ENCODE peak calls at places on chromosomes 6 and 20, in six cellular contexts. M, X, E, C, P and B are unnamed samples.
A peak's percentile ranks its signal among the peaks of the same experiment; 100 is the strongest.

GRCh38 chr6:116714296-116714695 is 33.3 kb downstream of the KPNA5 start:
- DNase-seq in M (no peak), X (no peak), E (no peak), C (no peak), P (no peak), B (no peak)

GRCh38 chr6:112130878-112131277 is 43.5 kb downstream of the FAM229B start:
- DNase-seq in M (no peak), X (no peak), E (no peak), C (no peak), P (no peak), B (no peak)

GRCh38 chr20:40582531-40582930 is 106.5 kb downstream of the MAFB start:
- DNase-seq in M (no peak), X (no peak), E (no peak), C (no peak), P (peak; percentile 16), B (no peak)

GRCh38 chr6:41732601-41733348 is 2.6 kb downstream of the TFEB start:
- DNase-seq in M (no peak), X (no peak), E (peak; percentile 42), C (no peak), P (no peak), B (peak; percentile 30)

GRCh38 chr6:163165155-163165910 is 249.2 kb upstream of the QKI start:
- DNase-seq in M (no peak), X (no peak), E (no peak), C (no peak), P (peak; percentile 46), B (no peak)

GRCh38 chr20:11302436-11302835 is 615.3 kb upstream of the BTBD3 start:
- DNase-seq in M (no peak), X (no peak), E (no peak), C (peak; percentile 81), P (peak; percentile 45), B (no peak)

GRCh38 chr20:38790210-38791053 is 15.1 kb upstream of the PPP1R16B start:
- DNase-seq in M (no peak), X (no peak), E (peak; percentile 9), C (peak; percentile 38), P (peak; percentile 75), B (peak; percentile 85)

GRCh38 chr6:3356824-3357420 is 98.2 kb downstream of the PSMG4 start:
- DNase-seq in M (no peak), X (no peak), E (no peak), C (no peak), P (peak; percentile 89), B (no peak)

GRCh38 chr6:85673198-85674139 is 30.8 kb upstream of the SYNCRIP start:
- DNase-seq in M (peak; percentile 36), X (no peak), E (no peak), C (no peak), P (no peak), B (no peak)

DNA sequence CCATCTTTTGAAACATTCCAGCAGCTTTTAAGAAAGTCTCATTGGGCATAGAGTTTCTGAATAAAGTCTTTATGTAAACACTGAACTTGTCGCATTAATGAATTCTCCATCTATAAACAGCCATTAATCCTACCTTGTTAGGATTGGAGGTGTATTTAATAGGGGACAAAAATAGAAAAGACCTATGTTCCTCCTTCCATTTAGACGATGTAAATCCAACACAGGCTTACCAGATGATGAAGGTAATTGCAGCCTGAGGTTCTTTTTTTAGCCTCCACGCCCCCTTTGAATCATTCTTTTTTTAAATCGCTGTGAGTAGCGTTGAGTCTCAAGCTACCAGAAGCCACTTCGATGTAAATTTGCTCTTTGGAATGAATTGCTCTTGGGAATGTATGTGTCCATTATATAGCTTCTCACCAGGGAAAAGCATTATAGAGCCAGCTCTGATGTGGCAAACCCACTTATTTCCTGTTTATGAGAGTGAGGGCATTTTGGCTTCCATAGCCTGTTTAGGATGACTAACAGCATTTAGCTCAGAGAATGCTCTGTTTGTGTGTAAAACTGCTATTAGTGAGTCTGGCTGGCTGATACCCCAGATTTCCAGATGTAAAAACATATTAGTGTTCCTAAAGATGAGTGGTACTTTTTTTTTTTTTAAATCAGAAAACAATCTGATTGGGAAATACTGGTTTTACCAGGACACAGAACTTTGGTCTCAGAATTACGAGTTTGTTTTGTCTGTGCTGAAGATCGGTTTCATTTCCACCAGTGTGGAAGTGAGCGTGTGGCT is 74.9 kb upstream of the CLDN20 start:
- DNase-seq in M (no peak), X (no peak), E (peak; percentile 97), C (peak; percentile 100), P (no peak), B (no peak)
- H3K4me3 ChIP-seq in M (no peak overlapping the region), X (no peak overlapping the region), E (no peak overlapping the region), C (peak overlapping the region; percentile 2), P (no peak overlapping the region), B (no peak overlapping the region)

DNA sequence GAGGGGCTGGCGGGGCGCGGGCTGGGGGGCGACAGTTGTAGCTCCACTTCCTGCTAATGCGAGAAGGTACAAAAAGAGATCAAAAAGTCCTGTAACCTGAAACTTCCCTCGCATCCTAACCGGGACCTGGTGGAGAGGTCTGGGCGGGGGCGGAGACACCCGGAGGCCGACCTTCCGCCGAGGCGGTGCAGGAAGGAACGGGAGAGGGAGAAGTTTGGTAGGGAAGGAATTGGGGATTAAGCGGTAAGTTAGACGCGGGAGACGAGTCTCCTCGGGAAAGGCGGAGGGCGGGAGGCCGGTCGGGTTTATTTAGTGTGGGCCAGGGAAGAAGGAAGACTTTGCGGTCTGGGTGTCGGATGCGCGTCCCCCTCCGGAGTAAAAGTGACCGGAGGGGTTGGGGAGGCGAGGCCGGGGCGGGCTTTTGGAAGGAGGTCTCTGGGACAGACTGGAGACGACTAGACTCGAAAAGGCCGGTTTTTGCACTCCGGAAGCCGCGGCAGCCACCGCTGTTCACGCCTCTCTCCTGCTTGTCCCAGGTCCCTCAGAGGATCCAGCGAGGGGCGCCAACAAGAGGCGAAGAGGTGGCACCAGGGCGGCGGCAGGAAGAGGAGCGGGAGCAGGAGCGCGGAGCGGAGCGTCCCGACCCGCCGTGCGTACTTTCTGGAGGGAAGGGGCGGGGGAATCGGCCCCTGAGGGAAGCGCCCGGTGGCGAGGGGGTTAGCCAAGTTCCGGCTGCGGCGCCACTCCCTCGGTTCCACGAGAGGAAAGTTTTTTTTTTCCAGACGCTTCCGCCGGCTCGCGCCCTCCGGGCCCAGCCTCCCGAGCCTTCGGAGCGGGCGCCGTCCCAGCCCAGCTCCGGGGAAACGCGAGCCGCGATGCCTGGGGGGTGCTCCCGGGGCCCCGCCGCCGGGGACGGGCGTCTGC is 732 bp downstream of the TPBG start:
- DNase-seq in M (peak; percentile 83), X (peak; percentile 71), E (peak; percentile 76), C (peak; percentile 60), P (peak; percentile 80), B (peak; percentile 91)
- H3K18ac ChIP-seq in M (peak overlapping the region; percentile 95), X (peak overlapping the region; percentile 99), E (peak overlapping the region; percentile 97), C (peak overlapping the region; percentile 62), P (peak overlapping the region; percentile 93), B (peak overlapping the region; percentile 94)

GRCh38 chr20:16922834-16923233 is 174.7 kb downstream of the OTOR start:
- DNase-seq in M (no peak), X (no peak), E (peak; percentile 88), C (peak; percentile 95), P (peak; percentile 76), B (peak; percentile 52)
- H3K4me3 ChIP-seq in M (no peak overlapping the region), X (no peak overlapping the region), E (no peak overlapping the region), C (no peak overlapping the region), P (no peak overlapping the region), B (no peak overlapping the region)

GRCh38 chr6:28399370-28400121 is at the start of gene ZSCAN12:
- DNase-seq in M (peak; percentile 91), X (peak; percentile 84), E (peak; percentile 90), C (peak; percentile 89), P (peak; percentile 78), B (peak; percentile 94)
- H3K18ac ChIP-seq in M (peak within 1 kb of the TSS; percentile 97), X (peak within 1 kb of the TSS; percentile 95), E (peak within 1 kb of the TSS; percentile 89), C (peak within 1 kb of the TSS; percentile 88), P (peak within 1 kb of the TSS; percentile 94), B (peak within 1 kb of the TSS; percentile 98)

GRCh38 chr6:7392402-7392801 is 2.8 kb downstream of the RIOK1 start:
- DNase-seq in M (no peak), X (no peak), E (peak; percentile 24), C (no peak), P (no peak), B (no peak)

GRCh38 chr6:7389451-7390217 is at the start of the genes CAGE1 and RIOK1:
- DNase-seq in M (peak; percentile 93), X (peak; percentile 91), E (peak; percentile 98), C (peak; percentile 93), P (peak; percentile 94), B (peak; percentile 97)

GRCh38 chr6:7390218-7390878 is 740 bp downstream of the RIOK1 start:
- DNase-seq in M (no peak), X (no peak), E (no peak), C (peak; percentile 76), P (no peak), B (peak; percentile 13)

GRCh38 chr6:7391244-7391643 is 1.6 kb downstream of the RIOK1 start:
- DNase-seq in M (no peak), X (no peak), E (peak; percentile 5), C (no peak), P (no peak), B (no peak)

GRCh38 chr6:7389162-7389450 is 436 bp downstream of the CAGE1 start:
- DNase-seq in M (no peak), X (no peak), E (no peak), C (peak; percentile 71), P (peak; percentile 85), B (no peak)
- H3K4me3 ChIP-seq in M (peak overlapping the region; percentile 85), X (peak overlapping the region; percentile 91), E (peak overlapping the region; percentile 76), C (peak overlapping the region; percentile 67), P (peak overlapping the region; percentile 84), B (peak overlapping the region; percentile 81)

DNA sequence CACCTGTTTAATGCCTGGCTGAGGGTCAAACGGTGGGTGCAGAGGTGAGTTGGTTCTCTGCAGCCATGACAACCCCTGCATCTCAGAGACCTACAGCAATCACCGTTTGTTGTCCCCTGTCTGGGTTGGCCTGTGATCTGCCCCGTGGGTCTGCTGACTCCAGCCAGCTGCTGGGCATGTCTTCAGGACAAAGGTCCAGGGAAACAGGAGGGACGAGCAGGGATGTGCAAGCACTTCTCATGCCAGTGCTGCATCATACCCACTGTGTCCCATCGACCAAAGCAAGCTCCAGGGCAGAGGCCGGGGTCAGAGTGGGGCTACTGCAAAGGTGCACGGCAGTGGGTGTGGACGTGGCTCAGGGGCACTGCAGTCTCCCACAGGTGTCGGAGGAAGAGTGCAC is 150.2 kb downstream of the PHACTR3 start:
- DNase-seq in M (no peak), X (no peak), E (no peak), C (no peak), P (no peak), B (no peak)
- H3K18ac ChIP-seq in M (no peak overlapping the region), X (peak overlapping the region; percentile 19), E (no peak overlapping the region), C (no peak overlapping the region), P (no peak overlapping the region), B (no peak overlapping the region)

GRCh38 chr20:35611482-35611881 is 4.1 kb upstream of the SPAG4 start:
- DNase-seq in M (no peak), X (no peak), E (no peak), C (no peak), P (no peak), B (no peak)
- H3K4me3 ChIP-seq in M (no peak overlapping the region), X (no peak overlapping the region), E (no peak overlapping the region), C (no peak overlapping the region), P (no peak overlapping the region), B (no peak overlapping the region)

GRCh38 chr6:33318426-33319073 is 1.0 kb upstream of the ZBTB22 start:
- DNase-seq in M (no peak), X (no peak), E (no peak), C (no peak), P (no peak), B (no peak)

GRCh38 chr6:33316603-33317417 is 734 bp downstream of the ZBTB22 start:
- DNase-seq in M (peak; percentile 56), X (no peak), E (no peak), C (no peak), P (no peak), B (no peak)

GRCh38 chr6:33317418-33317667 is 201 bp downstream of the ZBTB22 start:
- DNase-seq in M (peak; percentile 83), X (no peak), E (no peak), C (no peak), P (no peak), B (no peak)

GRCh38 chr6:33315753-33316602 is 1.6 kb downstream of the ZBTB22 start:
- DNase-seq in M (no peak), X (no peak), E (no peak), C (no peak), P (no peak), B (no peak)

GRCh38 chr6:33317668-33318425 is at the start of gene ZBTB22:
- DNase-seq in M (peak; percentile 96), X (peak; percentile 100), E (peak; percentile 100), C (peak; percentile 99), P (peak; percentile 100), B (peak; percentile 100)
- H3K18ac ChIP-seq in M (no peak within 1 kb of the TSS), X (peak within 1 kb of the TSS; percentile 66), E (peak within 1 kb of the TSS; percentile 33), C (peak within 1 kb of the TSS; percentile 8), P (peak within 1 kb of the TSS; percentile 60), B (peak within 1 kb of the TSS; percentile 33)